ENCODE peak calls at places on chromosomes 6 and 20, in five cellular contexts. One of them, this sample, is unnamed. For H3K4me1, the result is how much of the 10 kb centered on the place peaks cover.

GRCh38 chr6:3068329-3069223 is at the start of gene RIPK1:
- DNase-seq in stomach: peak
- DNase-seq in sigmoid colon: peak
- DNase-seq in K562: peak
- DNase-seq in upper lobe of left lung: peak
- DNase-seq in this sample: peak

GRCh38 chr6:123316733-123317323 is 319.9 kb downstream of the TRDN start:
- DNase-seq in K562: peak
- DNase-seq in upper lobe of left lung: no peak
- DNase-seq in stomach: no peak
- DNase-seq in sigmoid colon: no peak
- DNase-seq in this sample: no peak

GRCh38 chr6:113015249-113015648 is 668.1 kb downstream of the RFPL4B start:
- DNase-seq in upper lobe of left lung: no peak
- DNase-seq in K562: no peak
- DNase-seq in stomach: no peak
- DNase-seq in sigmoid colon: no peak
- DNase-seq in this sample: no peak

GRCh38 chr6:30025197-30025596 is 35.9 kb upstream of the POLR1H start:
- DNase-seq in sigmoid colon: no peak
- DNase-seq in upper lobe of left lung: no peak
- DNase-seq in stomach: no peak
- DNase-seq in K562: no peak
- DNase-seq in this sample: no peak

GRCh38 chr20:36572701-36573102 is 695 bp upstream of the TGIF2 start:
- DNase-seq in stomach: peak
- DNase-seq in K562: peak
- DNase-seq in sigmoid colon: no peak
- DNase-seq in upper lobe of left lung: no peak
- DNase-seq in this sample: no peak

GRCh38 chr6:12009180-12009748 is 2.8 kb upstream of the HIVEP1 start:
- DNase-seq in sigmoid colon: no peak
- DNase-seq in upper lobe of left lung: no peak
- DNase-seq in stomach: peak
- DNase-seq in K562: no peak
- DNase-seq in this sample: peak

GRCh38 chr20:36070451-36070850 is 84.1 kb upstream of the EPB41L1 start:
- DNase-seq in upper lobe of left lung: no peak
- DNase-seq in sigmoid colon: no peak
- DNase-seq in K562: no peak
- DNase-seq in stomach: no peak
- DNase-seq in this sample: no peak

GRCh38 chr20:62874745-62875344 is 13.2 kb upstream of the TCFL5 start:
- DNase-seq in upper lobe of left lung: no peak
- DNase-seq in sigmoid colon: no peak
- DNase-seq in stomach: no peak
- DNase-seq in K562: no peak
- DNase-seq in this sample: no peak

GRCh38 chr6:37514377-37514776 is 14.7 kb upstream of the CCDC167 start:
- DNase-seq in sigmoid colon: no peak
- DNase-seq in upper lobe of left lung: no peak
- DNase-seq in K562: no peak
- DNase-seq in stomach: no peak
- DNase-seq in this sample: no peak

GRCh38 chr20:49450281-49450707 is 32.2 kb downstream of the KCNB1 start:
- DNase-seq in upper lobe of left lung: no peak
- DNase-seq in stomach: no peak
- DNase-seq in K562: no peak
- DNase-seq in sigmoid colon: no peak
- DNase-seq in this sample: no peak

GRCh38 chr6:142838821-142839685 is 105.9 kb downstream of the HIVEP2 start:
- DNase-seq in upper lobe of left lung: no peak
- DNase-seq in K562: no peak
- DNase-seq in sigmoid colon: no peak
- DNase-seq in stomach: no peak
- DNase-seq in this sample: no peak

GRCh38 chr6:163415176-163415619 is 680 bp downstream of the QKI start:
- DNase-seq in K562: peak
- DNase-seq in sigmoid colon: peak
- DNase-seq in stomach: no peak
- DNase-seq in upper lobe of left lung: peak
- DNase-seq in this sample: peak

GRCh38 chr20:25356294-25356933 is 34.2 kb downstream of the ABHD12 start:
- DNase-seq in K562: no peak
- DNase-seq in upper lobe of left lung: no peak
- DNase-seq in stomach: no peak
- DNase-seq in sigmoid colon: no peak
- DNase-seq in this sample: no peak

GRCh38 chr6:28474441-28475219 is 31.3 kb upstream of the ZSCAN23 start:
- DNase-seq in upper lobe of left lung: no peak
- DNase-seq in sigmoid colon: no peak
- DNase-seq in stomach: no peak
- DNase-seq in K562: peak
- DNase-seq in this sample: no peak

GRCh38 chr20:1652104-1652503 is 5.5 kb downstream of the SIRPG start:
- DNase-seq in K562: no peak
- DNase-seq in upper lobe of left lung: no peak
- DNase-seq in stomach: no peak
- DNase-seq in sigmoid colon: no peak
- DNase-seq in this sample: no peak
- H3K4me1 ChIP-seq in K562: under half
- H3K4me1 ChIP-seq in upper lobe of left lung: under half
- H3K4me1 ChIP-seq in stomach: under half
- H3K4me1 ChIP-seq in sigmoid colon: under half
- H3K4me1 ChIP-seq in this sample: under half

GRCh38 chr6:27383481-27383880 is 5.1 kb upstream of the ZNF391 start:
- DNase-seq in stomach: no peak
- DNase-seq in K562: no peak
- DNase-seq in upper lobe of left lung: no peak
- DNase-seq in sigmoid colon: no peak
- DNase-seq in this sample: no peak

GRCh38 chr6:27392623-27393022 is 4.1 kb downstream of the ZNF391 start:
- DNase-seq in sigmoid colon: no peak
- DNase-seq in upper lobe of left lung: no peak
- DNase-seq in stomach: no peak
- DNase-seq in K562: no peak
- DNase-seq in this sample: no peak

GRCh38 chr6:27394073-27394472 is 5.5 kb downstream of the ZNF391 start:
- DNase-seq in K562: no peak
- DNase-seq in upper lobe of left lung: no peak
- DNase-seq in stomach: no peak
- DNase-seq in sigmoid colon: no peak
- DNase-seq in this sample: no peak

GRCh38 chr6:27383011-27383410 is 5.5 kb upstream of the ZNF391 start:
- DNase-seq in sigmoid colon: no peak
- DNase-seq in K562: no peak
- DNase-seq in stomach: no peak
- DNase-seq in upper lobe of left lung: no peak
- DNase-seq in this sample: no peak

DNA sequence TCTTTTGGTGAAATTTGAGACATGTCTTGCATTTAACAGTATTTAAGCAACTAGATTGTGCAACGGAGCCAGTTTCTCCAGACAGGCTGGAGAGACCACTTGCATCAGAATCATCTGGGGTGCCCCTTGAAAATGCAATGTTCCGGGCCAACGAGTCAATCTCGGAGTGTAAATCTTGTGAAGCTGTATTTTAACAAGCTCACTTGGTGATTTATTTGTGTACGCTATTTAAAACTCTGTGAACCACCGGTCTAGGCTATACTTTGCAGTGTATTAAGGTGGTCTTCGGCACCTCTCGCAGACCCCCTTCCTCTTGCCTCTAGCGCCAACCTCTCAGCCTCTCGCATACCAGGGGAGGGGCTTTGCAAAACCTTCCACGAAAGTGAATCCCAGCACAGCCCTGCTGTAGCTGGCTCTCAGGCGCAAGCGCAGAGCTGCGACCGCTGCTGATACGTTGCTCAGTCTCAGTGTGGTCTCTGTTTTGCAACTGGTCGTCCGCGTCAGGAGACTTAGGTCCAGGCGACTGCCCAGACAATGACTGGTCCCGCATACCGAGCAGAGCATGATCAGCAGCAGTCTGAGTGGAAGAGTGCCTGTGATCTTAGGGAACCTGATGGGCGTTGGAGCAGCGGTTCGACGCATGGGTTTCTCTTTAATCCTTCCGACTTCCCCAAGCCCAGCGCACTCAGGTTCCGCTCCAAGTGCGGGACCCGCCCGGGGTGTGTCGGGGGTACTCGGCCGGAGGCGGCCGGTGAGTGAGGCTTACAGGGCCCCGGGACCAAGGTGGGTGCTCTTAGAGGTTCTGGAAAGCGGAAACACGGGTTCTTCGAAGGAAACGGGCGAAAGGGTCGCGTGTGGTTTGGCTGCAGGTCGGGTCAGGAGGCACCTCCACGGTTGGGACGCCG is at the start of gene ZNF391:
- DNase-seq in upper lobe of left lung: peak
- DNase-seq in stomach: peak
- DNase-seq in K562: peak
- DNase-seq in sigmoid colon: peak
- DNase-seq in this sample: peak
- TF ChIP-seq POLR2AphosphoS5 in upper lobe of left lung: peak
- TF ChIP-seq POLR2AphosphoS5 in stomach: peak
- TF ChIP-seq POLR2AphosphoS5 in K562: peak
- TF ChIP-seq POLR2AphosphoS5 in sigmoid colon: peak
- TF ChIP-seq POLR2AphosphoS5 in this sample: no peak

GRCh38 chr6:166956444-166957086 is at the start of gene RNASET2:
- DNase-seq in stomach: peak
- DNase-seq in upper lobe of left lung: peak
- DNase-seq in K562: peak
- DNase-seq in sigmoid colon: peak
- DNase-seq in this sample: peak
- TF ChIP-seq POLR2A in stomach: no peak
- TF ChIP-seq POLR2A in upper lobe of left lung: no peak
- TF ChIP-seq POLR2A in K562: peak
- TF ChIP-seq POLR2A in sigmoid colon: peak
- TF ChIP-seq POLR2A in this sample: no peak

GRCh38 chr6:129637340-129638054 is 72.5 kb downstream of the ARHGAP18 start:
- DNase-seq in stomach: no peak
- DNase-seq in sigmoid colon: no peak
- DNase-seq in K562: no peak
- DNase-seq in upper lobe of left lung: no peak
- DNase-seq in this sample: no peak
- H3K4me1 ChIP-seq in stomach: under half
- H3K4me1 ChIP-seq in sigmoid colon: under half
- H3K4me1 ChIP-seq in K562: under half
- H3K4me1 ChIP-seq in upper lobe of left lung: under half
- H3K4me1 ChIP-seq in this sample: under half

GRCh38 chr6:159456349-159456748 is 236.7 kb downstream of the SOD2 start:
- DNase-seq in stomach: no peak
- DNase-seq in sigmoid colon: no peak
- DNase-seq in upper lobe of left lung: no peak
- DNase-seq in K562: no peak
- DNase-seq in this sample: no peak
- TF ChIP-seq POLR2AphosphoS5 in stomach: no peak
- TF ChIP-seq POLR2AphosphoS5 in sigmoid colon: no peak
- TF ChIP-seq POLR2AphosphoS5 in upper lobe of left lung: no peak
- TF ChIP-seq POLR2AphosphoS5 in K562: no peak
- TF ChIP-seq POLR2AphosphoS5 in this sample: no peak

This sample was measured in suprapubic skin.